ENCODE peak calls at places on chromosomes 6 and 20, in eight cellular contexts. C, M, R, G, Q, I, K and P are unnamed samples.

GRCh38 chr6:128655978-128656498 is 135.6 kb upstream of the PTPRK start:
- DNase-seq in Q (no peak), R (peak; percentile 85), C (peak; percentile 70), M (peak; percentile 97), G (no peak), I (no peak), K (no peak), P (no peak)

GRCh38 chr6:158002249-158002950 is 20.7 kb downstream of the SYNJ2 start:
- DNase-seq in K (peak; percentile 48), I (no peak), C (peak; percentile 42), M (no peak), G (no peak), Q (no peak), R (no peak), P (peak; percentile 74)

GRCh38 chr6:106730672-106731071 is 101.3 kb downstream of the QRSL1 start:
- DNase-seq in C (no peak), K (no peak), I (no peak), G (no peak), M (no peak), Q (no peak), R (no peak), P (no peak)

GRCh38 chr6:109772961-109773431 is 81.9 kb downstream of the FIG4 start:
- DNase-seq in Q (no peak), M (peak; percentile 80), K (no peak), C (peak; percentile 37), R (no peak), G (peak; percentile 62), I (no peak), P (no peak)

GRCh38 chr6:28167068-28167467 is 25.4 kb downstream of the ZKSCAN8 start:
- DNase-seq in I (no peak), Q (no peak), R (peak; percentile 60), K (no peak), M (peak; percentile 94), G (no peak), C (peak; percentile 42), P (no peak)

GRCh38 chr6:161437851-161438250 is 164.0 kb upstream of the AGPAT4 start:
- DNase-seq in R (no peak), Q (no peak), I (no peak), G (no peak), C (no peak), M (peak; percentile 32), K (no peak), P (no peak)

GRCh38 chr6:36334832-36335459 is 1.7 kb downstream of the BNIP5 start:
- DNase-seq in G (no peak), C (no peak), K (no peak), I (peak; percentile 4), M (no peak), R (no peak), Q (no peak), P (peak; percentile 38)

GRCh38 chr20:266604-267562 is 9.4 kb downstream of the DEFB132 start:
- DNase-seq in M (peak; percentile 63), G (peak; percentile 87), R (peak; percentile 84), Q (peak; percentile 98), C (peak; percentile 91), K (peak; percentile 94), I (peak; percentile 80), P (peak; percentile 99)

GRCh38 chr6:34229877-34230276 is 6.8 kb upstream of the HMGA1 start:
- DNase-seq in K (no peak), C (no peak), G (no peak), M (no peak), I (no peak), Q (no peak), R (no peak), P (no peak)

GRCh38 chr6:107330190-107330589 is 129.2 kb downstream of the PDSS2 start:
- DNase-seq in Q (peak; percentile 39), I (no peak), M (no peak), G (no peak), C (no peak), R (no peak), K (no peak), P (no peak)

GRCh38 chr6:25963426-25964123 is 973 bp downstream of the TRIM38 start:
- DNase-seq in K (no peak), Q (peak; percentile 93), G (no peak), R (peak; percentile 63), I (no peak), M (no peak), C (peak; percentile 52), P (peak; percentile 51)

GRCh38 chr6:138454976-138455706 is 44.2 kb downstream of the NHSL1 start:
- DNase-seq in R (no peak), M (peak; percentile 29), I (no peak), K (no peak), Q (no peak), G (peak; percentile 14), C (no peak), P (no peak)

DNA sequence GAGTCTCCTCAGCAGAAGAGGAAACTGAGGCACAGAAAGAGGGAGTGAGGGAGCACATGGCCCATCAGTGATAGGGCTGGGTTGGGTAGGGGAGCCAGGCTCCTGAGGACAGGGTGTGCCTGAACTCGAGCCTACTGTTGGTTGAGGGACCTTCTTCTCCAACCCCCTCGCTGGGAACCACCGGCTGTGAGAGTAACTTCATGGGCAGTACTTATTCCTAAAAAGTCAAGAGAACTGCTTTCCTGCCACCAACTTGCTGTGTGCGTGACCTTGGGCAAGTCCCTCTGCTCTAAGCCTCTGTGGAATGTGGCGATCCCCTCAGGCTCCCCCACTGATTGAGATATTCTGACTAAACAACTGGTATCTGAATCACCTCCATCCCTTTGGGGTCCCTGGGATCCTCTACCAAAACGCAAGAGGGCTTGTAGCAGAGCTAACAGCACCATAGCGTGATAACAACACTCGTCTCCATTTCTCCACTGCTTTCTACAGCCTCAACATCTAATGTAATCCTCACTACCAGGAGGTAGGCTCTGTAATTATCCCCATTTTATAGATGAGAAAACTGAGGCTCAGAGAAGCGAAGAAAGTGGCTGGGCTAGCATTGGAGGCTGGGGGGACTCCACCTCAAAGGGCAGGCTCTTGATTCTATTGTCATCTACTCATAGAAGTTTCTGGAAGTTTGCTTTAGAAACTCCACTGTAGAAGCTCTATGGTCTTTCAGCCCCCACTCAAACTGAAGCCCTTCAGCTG is 76.0 kb downstream of the JPH2 start:
- DNase-seq in K (no peak), I (no peak), Q (no peak), M (no peak), C (no peak), G (no peak), R (no peak), P (peak; percentile 40)
- H3K4me1 ChIP-seq in K (no peaks in the 10 kb centered on the region), I (peaks cover 29% of the 10 kb centered on the region), Q (no peaks in the 10 kb centered on the region), M (no peaks in the 10 kb centered on the region), C (no peaks in the 10 kb centered on the region), G (no peaks in the 10 kb centered on the region), R (peaks cover 2% of the 10 kb centered on the region), P (no peaks in the 10 kb centered on the region)

DNA sequence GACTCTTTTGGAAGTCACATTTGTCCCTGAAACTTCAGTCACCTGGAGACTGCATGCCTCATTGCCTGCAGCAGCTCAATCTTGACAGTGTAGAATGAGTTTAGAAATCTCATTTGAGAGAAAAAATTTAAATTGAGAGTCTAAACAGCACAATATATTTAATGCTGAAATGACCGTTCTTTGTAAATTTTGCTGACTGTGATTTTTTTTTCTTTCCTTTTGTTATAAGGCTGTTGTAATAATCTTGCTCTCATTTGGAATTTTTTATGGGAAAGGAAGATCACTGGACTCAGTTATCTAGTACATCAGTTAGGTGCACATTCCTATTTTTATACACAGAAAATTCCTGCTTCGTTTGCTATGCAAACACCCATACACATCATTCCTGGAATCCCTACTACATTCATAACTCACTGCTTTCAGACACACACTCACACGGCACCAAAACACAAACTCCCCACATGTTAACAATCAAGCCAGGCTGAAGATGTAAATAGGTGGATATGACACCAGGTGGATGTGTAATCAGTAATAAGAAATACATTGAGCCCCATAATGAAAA is 43.8 kb downstream of the PTCHD4 start:
- DNase-seq in R (no peak), C (no peak), K (no peak), M (peak; percentile 29), Q (no peak), I (no peak), G (no peak), P (no peak)
- H3K4me1 ChIP-seq in R (no peaks in the 10 kb centered on the region), C (peaks cover 5% of the 10 kb centered on the region), K (no peaks in the 10 kb centered on the region), M (no peaks in the 10 kb centered on the region), Q (no peaks in the 10 kb centered on the region), I (peaks cover 12% of the 10 kb centered on the region), G (peaks cover 10% of the 10 kb centered on the region), P (no peaks in the 10 kb centered on the region)

GRCh38 chr20:57748601-57749130 is 38.9 kb upstream of the PMEPA1 start:
- DNase-seq in R (peak; percentile 61), C (peak; percentile 76), I (peak; percentile 88), Q (no peak), M (peak; percentile 86), K (peak; percentile 89), G (peak; percentile 82), P (no peak)

GRCh38 chr20:57751411-57751810 is 41.6 kb upstream of the PMEPA1 start:
- DNase-seq in Q (no peak), R (no peak), K (peak; percentile 21), I (peak; percentile 7), C (no peak), G (no peak), M (no peak), P (peak; percentile 33)

GRCh38 chr20:57747889-57748456 is 38.2 kb upstream of the PMEPA1 start:
- DNase-seq in C (no peak), M (peak; percentile 33), R (no peak), Q (no peak), I (no peak), G (no peak), K (peak; percentile 57), P (no peak)

GRCh38 chr20:57749131-57749690 is 39.4 kb upstream of the PMEPA1 start:
- DNase-seq in Q (no peak), C (no peak), R (no peak), G (no peak), K (no peak), M (no peak), I (peak; percentile 28), P (no peak)

DNA sequence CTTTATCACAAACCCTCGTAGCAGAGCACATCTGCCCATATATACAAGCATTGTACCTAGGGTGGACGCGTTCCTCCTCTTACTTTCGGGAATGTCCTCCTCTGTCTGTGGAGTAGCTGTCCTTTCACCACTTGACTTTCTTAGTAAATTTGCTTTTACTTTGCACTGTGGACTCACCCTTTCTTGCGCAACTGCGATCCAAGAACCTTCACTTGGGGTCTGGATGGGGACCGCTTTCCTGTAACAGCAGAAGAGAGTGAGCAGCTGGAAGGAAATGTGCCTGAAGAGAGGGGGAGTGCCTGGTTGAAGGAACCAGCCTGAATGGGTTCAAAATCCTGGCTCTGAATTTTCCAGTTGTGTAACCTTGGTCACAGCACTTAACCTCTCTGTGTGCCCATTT is 40.0 kb upstream of the PMEPA1 start:
- DNase-seq in Q (no peak), K (peak; percentile 6), G (no peak), M (no peak), C (no peak), I (no peak), R (no peak), P (no peak)
- H3K4me1 ChIP-seq in Q (peaks cover 3% of the 10 kb centered on the region), K (no peaks in the 10 kb centered on the region), G (peaks cover 22% of the 10 kb centered on the region), M (no peaks in the 10 kb centered on the region), C (peaks cover 13% of the 10 kb centered on the region), I (peaks cover 25% of the 10 kb centered on the region), R (peaks cover 9% of the 10 kb centered on the region), P (no peaks in the 10 kb centered on the region)

GRCh38 chr6:166782541-166782940 is 155.5 kb upstream of the RPS6KA2 start:
- DNase-seq in M (no peak), I (no peak), K (peak; percentile 40), C (no peak), Q (no peak), G (no peak), R (no peak), P (no peak)
- H3K4me1 ChIP-seq in M (no peaks in the 10 kb centered on the region), I (no peaks in the 10 kb centered on the region), K (no peaks in the 10 kb centered on the region), C (no peaks in the 10 kb centered on the region), Q (no peaks in the 10 kb centered on the region), G (no peaks in the 10 kb centered on the region), R (no peaks in the 10 kb centered on the region), P (no peaks in the 10 kb centered on the region)

GRCh38 chr20:61780066-61780465 is 285.6 kb downstream of the TAF4 start:
- DNase-seq in I (no peak), G (no peak), Q (no peak), R (no peak), C (no peak), K (no peak), M (no peak), P (no peak)
- H3K4me1 ChIP-seq in I (no peaks in the 10 kb centered on the region), G (no peaks in the 10 kb centered on the region), Q (no peaks in the 10 kb centered on the region), R (no peaks in the 10 kb centered on the region), C (no peaks in the 10 kb centered on the region), K (no peaks in the 10 kb centered on the region), M (no peaks in the 10 kb centered on the region), P (no peaks in the 10 kb centered on the region)